ENCODE peak calls at places on chromosome 2, in six cellular contexts. One of them, this sample, is unnamed.

GRCh38 chr2:96954490-96954846 is 31.9 kb downstream of the FAM178B start:
- DNase-seq in G401: no peak
- DNase-seq in cardiac muscle cell: no peak
- DNase-seq in neural crest cell: no peak
- DNase-seq in HFF-Myc: no peak
- DNase-seq in endothelial cell of umbilical vein: peak; percentile 68
- DNase-seq in this sample: peak; percentile 33

GRCh38 chr2:156405586-156405985 is 30.6 kb upstream of the GPD2 start:
- DNase-seq in G401: no peak
- DNase-seq in cardiac muscle cell: peak; percentile 22
- DNase-seq in neural crest cell: no peak
- DNase-seq in HFF-Myc: no peak
- DNase-seq in endothelial cell of umbilical vein: no peak
- DNase-seq in this sample: no peak

GRCh38 chr2:161243873-161244272 is 64.4 kb upstream of the PSMD14 start:
- DNase-seq in G401: no peak
- DNase-seq in cardiac muscle cell: no peak
- DNase-seq in neural crest cell: no peak
- DNase-seq in HFF-Myc: no peak
- DNase-seq in endothelial cell of umbilical vein: no peak
- DNase-seq in this sample: no peak

GRCh38 chr2:235042576-235043515 is 91.0 kb downstream of the SH3BP4 start:
- DNase-seq in G401: no peak
- DNase-seq in cardiac muscle cell: no peak
- DNase-seq in neural crest cell: no peak
- DNase-seq in HFF-Myc: no peak
- DNase-seq in endothelial cell of umbilical vein: no peak
- DNase-seq in this sample: no peak

GRCh38 chr2:70248810-70249438 is 496 bp upstream of the TIA1 start:
- DNase-seq in G401: peak; percentile 91
- DNase-seq in cardiac muscle cell: peak; percentile 83
- DNase-seq in neural crest cell: peak; percentile 94
- DNase-seq in HFF-Myc: no peak
- DNase-seq in endothelial cell of umbilical vein: no peak
- DNase-seq in this sample: peak; percentile 32

GRCh38 chr2:197279997-197280756 is 30.4 kb downstream of the ANKRD44 start:
- DNase-seq in G401: no peak
- DNase-seq in cardiac muscle cell: no peak
- DNase-seq in neural crest cell: no peak
- DNase-seq in HFF-Myc: peak; percentile 84
- DNase-seq in endothelial cell of umbilical vein: no peak
- DNase-seq in this sample: no peak

GRCh38 chr2:160912276-160912675 is 248.0 kb upstream of the TANK start:
- DNase-seq in G401: no peak
- DNase-seq in cardiac muscle cell: no peak
- DNase-seq in neural crest cell: no peak
- DNase-seq in HFF-Myc: no peak
- DNase-seq in endothelial cell of umbilical vein: no peak
- DNase-seq in this sample: no peak

GRCh38 chr2:161580021-161580420 is 44.2 kb upstream of the SLC4A10 start:
- DNase-seq in G401: no peak
- DNase-seq in cardiac muscle cell: no peak
- DNase-seq in neural crest cell: no peak
- DNase-seq in HFF-Myc: no peak
- DNase-seq in endothelial cell of umbilical vein: no peak
- DNase-seq in this sample: no peak

GRCh38 chr2:30847329-30847728 is 40.1 kb upstream of the CAPN13 start:
- DNase-seq in G401: no peak
- DNase-seq in cardiac muscle cell: no peak
- DNase-seq in neural crest cell: no peak
- DNase-seq in HFF-Myc: no peak
- DNase-seq in endothelial cell of umbilical vein: no peak
- DNase-seq in this sample: no peak

GRCh38 chr2:42792583-42793313 is at the start of gene HAAO:
- DNase-seq in G401: no peak
- DNase-seq in cardiac muscle cell: peak; percentile 54
- DNase-seq in neural crest cell: peak; percentile 61
- DNase-seq in HFF-Myc: no peak
- DNase-seq in endothelial cell of umbilical vein: peak; percentile 21
- DNase-seq in this sample: no peak

This sample was measured in pulmonary artery endothelial cell.